ENCODE peak calls at places on chromosomes 13 and 19, in five cellular contexts. One of them, this sample, is unnamed. For H3K4me1, the result is how much of the 10 kb centered on the place peaks cover.

GRCh38 chr13:85665286-85665685 is 133.9 kb downstream of the SLITRK6 start:
- DNase-seq in GM23248: no peak
- DNase-seq in mucosa of descending colon: no peak
- DNase-seq in stomach: no peak
- DNase-seq in psoas muscle: no peak
- DNase-seq in this sample: no peak

GRCh38 chr19:5624154-5624663 is 1.3 kb downstream of the SAFB start:
- DNase-seq in stomach: peak
- DNase-seq in psoas muscle: no peak
- DNase-seq in mucosa of descending colon: peak
- DNase-seq in GM23248: peak
- DNase-seq in this sample: peak

GRCh38 chr13:75806101-75806500 is 170.0 kb downstream of the LMO7 start:
- DNase-seq in psoas muscle: no peak
- DNase-seq in mucosa of descending colon: no peak
- DNase-seq in GM23248: no peak
- DNase-seq in stomach: no peak
- DNase-seq in this sample: no peak

GRCh38 chr19:13929956-13930355 is 8.3 kb downstream of the PODNL1 start:
- DNase-seq in psoas muscle: no peak
- DNase-seq in GM23248: no peak
- DNase-seq in mucosa of descending colon: no peak
- DNase-seq in stomach: no peak
- DNase-seq in this sample: no peak

GRCh38 chr13:39888865-39889810 is 233.7 kb downstream of the COG6 start:
- DNase-seq in mucosa of descending colon: no peak
- DNase-seq in stomach: no peak
- DNase-seq in GM23248: no peak
- DNase-seq in psoas muscle: no peak
- DNase-seq in this sample: no peak

GRCh38 chr13:108859202-108860012 is 230.0 kb downstream of the MYO16 start:
- DNase-seq in GM23248: peak
- DNase-seq in stomach: no peak
- DNase-seq in mucosa of descending colon: no peak
- DNase-seq in psoas muscle: no peak
- DNase-seq in this sample: no peak

GRCh38 chr19:39032164-39032918 is at the start of gene FBXO27:
- DNase-seq in stomach: no peak
- DNase-seq in GM23248: peak
- DNase-seq in mucosa of descending colon: peak
- DNase-seq in psoas muscle: peak
- DNase-seq in this sample: peak

GRCh38 chr19:40716031-40716654 is 543 bp downstream of the COQ8B start:
- DNase-seq in mucosa of descending colon: peak
- DNase-seq in stomach: no peak
- DNase-seq in psoas muscle: peak
- DNase-seq in GM23248: peak
- DNase-seq in this sample: peak

GRCh38 chr19:41351339-41352245 is 2.1 kb downstream of the TGFB1 start:
- DNase-seq in stomach: peak
- DNase-seq in GM23248: peak
- DNase-seq in mucosa of descending colon: peak
- DNase-seq in psoas muscle: peak
- DNase-seq in this sample: no peak

GRCh38 chr13:76853481-76853880 is 32.7 kb downstream of the KCTD12 start:
- DNase-seq in GM23248: no peak
- DNase-seq in mucosa of descending colon: no peak
- DNase-seq in stomach: no peak
- DNase-seq in psoas muscle: no peak
- DNase-seq in this sample: no peak

GRCh38 chr13:50353651-50354415 is 338.6 kb downstream of the KCNRG start:
- DNase-seq in psoas muscle: no peak
- DNase-seq in stomach: no peak
- DNase-seq in mucosa of descending colon: no peak
- DNase-seq in GM23248: peak
- DNase-seq in this sample: no peak

GRCh38 chr13:66659291-66660012 is 570.7 kb downstream of the PCDH9 start:
- DNase-seq in stomach: no peak
- DNase-seq in psoas muscle: no peak
- DNase-seq in GM23248: no peak
- DNase-seq in mucosa of descending colon: no peak
- DNase-seq in this sample: no peak

GRCh38 chr13:27043013-27043412 is 128.6 kb downstream of the USP12 start:
- DNase-seq in psoas muscle: no peak
- DNase-seq in mucosa of descending colon: no peak
- DNase-seq in GM23248: peak
- DNase-seq in stomach: peak
- DNase-seq in this sample: no peak

GRCh38 chr19:42290523-42291436 is 11.2 kb upstream of the PRR19 start:
- DNase-seq in GM23248: peak
- DNase-seq in mucosa of descending colon: peak
- DNase-seq in stomach: no peak
- DNase-seq in psoas muscle: peak
- DNase-seq in this sample: no peak

DNA sequence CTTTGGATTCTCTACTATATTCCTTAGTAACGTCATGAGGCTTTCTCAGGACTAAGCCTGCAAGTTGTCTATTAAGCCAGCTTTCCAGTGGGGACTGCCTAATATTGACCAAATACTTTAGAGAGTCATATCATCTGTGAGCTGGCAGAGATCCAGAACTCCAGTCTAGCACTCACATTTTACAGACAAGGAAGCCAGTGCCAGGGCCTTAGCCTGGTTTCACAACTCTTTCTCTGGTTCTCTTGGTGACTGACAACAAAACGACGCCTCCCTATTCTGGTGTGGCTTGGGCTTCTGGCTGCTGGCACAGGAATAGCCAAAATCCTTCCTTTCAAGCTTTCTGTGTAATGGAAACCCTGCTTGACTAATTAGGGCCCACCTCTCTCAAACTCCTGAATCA is 75.0 kb upstream of the UBL3 start:
- DNase-seq in psoas muscle: peak
- DNase-seq in stomach: peak
- DNase-seq in GM23248: peak
- DNase-seq in mucosa of descending colon: no peak
- DNase-seq in this sample: peak
- H3K4me1 ChIP-seq in psoas muscle: under half
- H3K4me1 ChIP-seq in stomach: half or more
- H3K4me1 ChIP-seq in GM23248: under half
- H3K4me1 ChIP-seq in mucosa of descending colon: under half
- H3K4me1 ChIP-seq in this sample: under half

DNA sequence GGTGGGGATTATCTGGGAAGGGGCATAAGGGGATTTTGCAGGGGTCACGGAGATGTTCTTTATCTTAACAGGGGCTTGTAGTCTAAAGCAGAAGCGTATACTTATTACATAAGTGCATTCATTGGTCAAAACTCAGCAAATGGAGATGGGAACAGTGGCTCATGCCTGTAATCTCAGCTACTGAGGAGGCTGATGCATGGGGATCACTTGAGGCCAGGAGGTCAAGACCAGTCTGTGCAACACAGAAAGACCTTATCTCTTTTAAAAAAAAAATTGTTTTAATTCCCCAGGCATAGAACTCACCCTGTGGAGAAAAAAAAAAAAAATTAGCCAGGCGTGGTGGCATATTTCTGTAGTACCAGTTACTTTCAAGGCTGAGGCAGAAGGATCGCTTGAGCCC is 18.9 kb downstream of the FAM187B start:
- DNase-seq in GM23248: no peak
- DNase-seq in mucosa of descending colon: no peak
- DNase-seq in psoas muscle: no peak
- DNase-seq in stomach: no peak
- DNase-seq in this sample: no peak
- H3K4me1 ChIP-seq in GM23248: under half
- H3K4me1 ChIP-seq in mucosa of descending colon: under half
- H3K4me1 ChIP-seq in psoas muscle: under half
- H3K4me1 ChIP-seq in stomach: under half
- H3K4me1 ChIP-seq in this sample: under half

GRCh38 chr19:11339254-11340098 is at the start of gene RAB3D:
- DNase-seq in stomach: peak
- DNase-seq in mucosa of descending colon: peak
- DNase-seq in psoas muscle: peak
- DNase-seq in GM23248: peak
- DNase-seq in this sample: peak

GRCh38 chr19:11338569-11339253 is 746 bp downstream of the RAB3D start:
- DNase-seq in stomach: no peak
- DNase-seq in GM23248: peak
- DNase-seq in psoas muscle: no peak
- DNase-seq in mucosa of descending colon: peak
- DNase-seq in this sample: peak

GRCh38 chr19:11346104-11346940 is at the start of the genes CCDC159 and TMEM205:
- DNase-seq in stomach: peak
- DNase-seq in psoas muscle: peak
- DNase-seq in GM23248: peak
- DNase-seq in mucosa of descending colon: peak
- DNase-seq in this sample: peak

GRCh38 chr19:11345122-11345752 is 831 bp downstream of the TMEM205 start:
- DNase-seq in stomach: no peak
- DNase-seq in psoas muscle: no peak
- DNase-seq in GM23248: peak
- DNase-seq in mucosa of descending colon: peak
- DNase-seq in this sample: no peak

GRCh38 chr19:11342429-11342828 is 3.0 kb upstream of the RAB3D start:
- DNase-seq in stomach: no peak
- DNase-seq in psoas muscle: no peak
- DNase-seq in GM23248: no peak
- DNase-seq in mucosa of descending colon: no peak
- DNase-seq in this sample: no peak
- H3K4me1 ChIP-seq in stomach: half or more
- H3K4me1 ChIP-seq in psoas muscle: under half
- H3K4me1 ChIP-seq in GM23248: under half
- H3K4me1 ChIP-seq in mucosa of descending colon: under half
- H3K4me1 ChIP-seq in this sample: under half

GRCh38 chr19:35430382-35431146 is 17.5 kb upstream of the FFAR2 start:
- DNase-seq in stomach: no peak
- DNase-seq in psoas muscle: no peak
- DNase-seq in mucosa of descending colon: no peak
- DNase-seq in GM23248: no peak
- DNase-seq in this sample: peak

GRCh38 chr19:35431147-35431807 is 16.8 kb upstream of the FFAR2 start:
- DNase-seq in psoas muscle: no peak
- DNase-seq in stomach: no peak
- DNase-seq in mucosa of descending colon: no peak
- DNase-seq in GM23248: no peak
- DNase-seq in this sample: no peak

GRCh38 chr19:35429698-35430097 is 18.4 kb upstream of the FFAR2 start:
- DNase-seq in psoas muscle: no peak
- DNase-seq in mucosa of descending colon: peak
- DNase-seq in stomach: no peak
- DNase-seq in GM23248: no peak
- DNase-seq in this sample: no peak

GRCh38 chr19:35436477-35437141 is 11.4 kb upstream of the FFAR2 start:
- DNase-seq in psoas muscle: no peak
- DNase-seq in mucosa of descending colon: peak
- DNase-seq in stomach: peak
- DNase-seq in GM23248: peak
- DNase-seq in this sample: no peak

DNA sequence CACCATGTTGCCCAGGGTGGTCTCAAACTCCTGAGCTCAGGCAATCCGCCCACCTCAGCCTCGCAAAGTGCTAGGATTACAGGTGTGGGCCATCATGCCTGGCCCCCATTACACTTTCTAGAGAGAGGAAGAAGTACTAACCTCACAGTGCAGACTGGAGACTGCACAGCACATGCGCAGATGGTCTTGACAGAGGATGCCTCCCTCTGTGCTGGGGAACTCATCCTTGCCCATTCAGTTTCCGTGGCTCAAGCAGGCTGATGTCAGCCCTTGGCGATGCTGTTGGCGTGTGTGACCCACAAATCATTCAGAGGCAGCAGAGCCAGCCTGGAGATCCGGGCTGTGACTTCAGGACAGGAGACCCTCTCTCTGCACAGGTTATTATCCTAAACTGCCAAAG is 14.6 kb upstream of the FFAR2 start:
- DNase-seq in psoas muscle: no peak
- DNase-seq in stomach: no peak
- DNase-seq in mucosa of descending colon: no peak
- DNase-seq in GM23248: no peak
- DNase-seq in this sample: no peak
- H3K4me1 ChIP-seq in psoas muscle: under half
- H3K4me1 ChIP-seq in stomach: half or more
- H3K4me1 ChIP-seq in mucosa of descending colon: under half
- H3K4me1 ChIP-seq in GM23248: under half
- H3K4me1 ChIP-seq in this sample: under half